ENCODE peak calls at places on chromosomes 4 and X, in nine cellular contexts. B is neuronal stem cell, X is colonic mucosa, Q is mammary epithelial cell, U is right cardiac atrium, D is left lung, O is neural progenitor cell, M is prostate gland, R is uterus. L is an unnamed sample. For H3K4me1, H3K9me3 and H3K27me3, the result is how much of the 10 kb centered on the place peaks cover.

GRCh38 chr4:61199869-61200194 is 294 bp upstream of the ADGRL3 start:
- DNase-seq in D (no peak), M (no peak), U (no peak), X (no peak), R (no peak), B (peak), Q (no peak), O (no peak), L (no peak)

GRCh38 chrX:15947648-15948317 is 93.2 kb upstream of the AP1S2 start:
- DNase-seq in R (peak), Q (peak), D (no peak), O (peak), B (peak), M (no peak), X (no peak), U (no peak), L (no peak)

GRCh38 chr4:174324725-174325124 is 41.0 kb downstream of the CEP44 start:
- DNase-seq in O (no peak), B (no peak), Q (peak), X (no peak), M (no peak), U (no peak), D (no peak), R (no peak), L (no peak)

GRCh38 chr4:173457893-173458292 is 59.0 kb upstream of the SCRG1 start:
- DNase-seq in D (no peak), U (no peak), M (no peak), B (no peak), R (no peak), X (no peak), O (peak), Q (no peak), L (no peak)

GRCh38 chr4:84529169-84529751 is 30.2 kb upstream of the NKX6-1 start:
- DNase-seq in D (no peak), X (no peak), R (no peak), M (no peak), U (no peak), Q (no peak), B (no peak), O (peak), L (no peak)

GRCh38 chr4:72489267-72489666 is 79.8 kb downstream of the ADAMTS3 start:
- DNase-seq in R (no peak), D (no peak), U (no peak), O (no peak), M (no peak), X (no peak), Q (peak), B (no peak), L (no peak)

GRCh38 chr4:19776929-19777328 is 474.8 kb upstream of the SLIT2 start:
- DNase-seq in U (no peak), B (no peak), Q (no peak), R (no peak), X (no peak), D (no peak), O (no peak), M (no peak), L (no peak)

GRCh38 chr4:107017681-107018321 is 18.3 kb downstream of the DKK2 start:
- DNase-seq in B (no peak), M (no peak), U (no peak), O (no peak), X (no peak), Q (no peak), D (no peak), R (no peak), L (no peak)

GRCh38 chr4:16082424-16083216 is 1.2 kb downstream of the PROM1 start:
- DNase-seq in M (no peak), X (peak), R (no peak), Q (peak), B (peak), O (peak), D (peak), U (no peak), L (peak)

GRCh38 chrX:102745513-102746133 is 25.1 kb downstream of the GPRASP3 start:
- DNase-seq in M (no peak), R (peak), X (no peak), Q (no peak), D (no peak), U (peak), B (peak), O (peak), L (no peak)

GRCh38 chr4:139986621-139987510 is 167.1 kb downstream of the MAML3 start:
- DNase-seq in M (no peak), B (no peak), Q (no peak), X (no peak), D (no peak), O (no peak), U (no peak), R (no peak), L (no peak)

GRCh38 chrX:153861733-153862300 is 24.2 kb downstream of the L1CAM start:
- DNase-seq in O (no peak), B (no peak), M (no peak), U (no peak), Q (no peak), X (no peak), D (no peak), R (no peak), L (no peak)

GRCh38 chr4:137608085-137608484 is 75.8 kb upstream of the PCDH18 start:
- DNase-seq in B (no peak), R (no peak), Q (no peak), U (no peak), X (no peak), M (no peak), D (no peak), O (no peak), L (no peak)

GRCh38 chr4:19327364-19327763 is 924.3 kb upstream of the SLIT2 start:
- DNase-seq in X (no peak), Q (no peak), O (no peak), D (no peak), M (no peak), R (no peak), U (no peak), B (no peak), L (no peak)

GRCh38 chrX:45846328-45846727 is 645.7 kb upstream of the DIPK2B start:
- DNase-seq in Q (no peak), M (no peak), X (no peak), U (no peak), B (no peak), O (no peak), R (no peak), D (no peak), L (no peak)

GRCh38 chrX:10230222-10230621 is 73.4 kb downstream of the CLCN4 start:
- DNase-seq in D (no peak), U (no peak), X (no peak), R (no peak), B (no peak), M (no peak), O (no peak), Q (no peak), L (no peak)

GRCh38 chr4:106201373-106201772 is 114.6 kb downstream of the TBCK start:
- DNase-seq in R (no peak), O (peak), X (no peak), Q (peak), B (no peak), M (no peak), U (no peak), D (no peak), L (no peak)

GRCh38 chr4:164439037-164439436 is 314.9 kb upstream of the SMIM31 start:
- DNase-seq in O (no peak), D (no peak), Q (no peak), U (no peak), B (no peak), M (no peak), X (no peak), R (no peak), L (no peak)

GRCh38 chr4:6383019-6383404 is 89.4 kb downstream of the PPP2R2C start:
- DNase-seq in M (no peak), X (no peak), O (no peak), U (no peak), D (no peak), B (no peak), R (no peak), Q (no peak), L (no peak)

GRCh38 chr4:168864831-168865541 is 145.1 kb downstream of the CBR4 start:
- DNase-seq in U (no peak), M (no peak), Q (peak), X (no peak), D (no peak), O (no peak), R (no peak), B (no peak), L (no peak)

GRCh38 chrX:46311581-46312120 is 233.6 kb downstream of the ZNF674 start:
- DNase-seq in Q (no peak), O (no peak), X (no peak), M (no peak), B (no peak), D (no peak), U (no peak), R (no peak), L (no peak)

GRCh38 chrX:153704021-153704526 is 16.3 kb downstream of the SLC6A8 start:
- DNase-seq in D (no peak), B (no peak), U (no peak), O (no peak), M (peak), X (no peak), Q (no peak), R (no peak), L (no peak)

GRCh38 chr4:151426513-151426912 is 17.5 kb downstream of the FHIP1A start:
- DNase-seq in M (peak), X (no peak), R (no peak), O (no peak), U (no peak), D (no peak), Q (no peak), B (no peak), L (no peak)

GRCh38 chr4:146969126-146969525 is 23.5 kb upstream of the TTC29 start:
- DNase-seq in X (no peak), M (no peak), U (no peak), D (no peak), B (no peak), Q (no peak), R (no peak), O (no peak), L (no peak)

GRCh38 chrX:12997898-12998687 is 23.2 kb downstream of the TMSB4X start:
- DNase-seq in Q (no peak), O (peak), M (no peak), U (no peak), R (no peak), D (no peak), B (peak), X (no peak), L (no peak)

GRCh38 chrX:7927259-7928167 is at the start of gene PNPLA4:
- DNase-seq in B (peak), U (peak), O (peak), X (peak), R (peak), Q (peak), D (peak), M (peak), L (peak)

GRCh38 chr4:43453058-43453457 is 560.5 kb downstream of the GRXCR1 start:
- DNase-seq in U (no peak), Q (no peak), X (no peak), D (no peak), R (no peak), B (no peak), O (no peak), M (no peak), L (no peak)

GRCh38 chr4:92307886-92308285 is 4.1 kb downstream of the GRID2 start:
- DNase-seq in D (no peak), R (no peak), M (no peak), O (peak), X (no peak), B (no peak), Q (no peak), U (no peak), L (no peak)

GRCh38 chr4:95038791-95039190 is 281.0 kb downstream of the BMPR1B start:
- DNase-seq in M (no peak), D (no peak), O (no peak), U (no peak), X (no peak), B (no peak), R (no peak), Q (no peak), L (no peak)

GRCh38 chr4:51855751-51856150 is 12.8 kb downstream of the DCUN1D4 start:
- DNase-seq in R (no peak), U (no peak), O (no peak), B (no peak), X (no peak), Q (no peak), D (no peak), M (no peak), L (no peak)

GRCh38 chr4:51851937-51852290 is 9.0 kb downstream of the DCUN1D4 start:
- DNase-seq in B (no peak), Q (no peak), M (no peak), R (no peak), D (no peak), X (no peak), O (peak), U (no peak), L (no peak)

GRCh38 chr4:51851090-51851936 is 8.4 kb downstream of the DCUN1D4 start:
- DNase-seq in X (no peak), U (no peak), Q (no peak), O (peak), D (no peak), R (no peak), B (no peak), M (no peak), L (no peak)

GRCh38 chr4:51855270-51855669 is 12.3 kb downstream of the DCUN1D4 start:
- DNase-seq in O (no peak), X (no peak), M (no peak), B (no peak), Q (no peak), U (no peak), D (no peak), R (no peak), L (no peak)

DNA sequence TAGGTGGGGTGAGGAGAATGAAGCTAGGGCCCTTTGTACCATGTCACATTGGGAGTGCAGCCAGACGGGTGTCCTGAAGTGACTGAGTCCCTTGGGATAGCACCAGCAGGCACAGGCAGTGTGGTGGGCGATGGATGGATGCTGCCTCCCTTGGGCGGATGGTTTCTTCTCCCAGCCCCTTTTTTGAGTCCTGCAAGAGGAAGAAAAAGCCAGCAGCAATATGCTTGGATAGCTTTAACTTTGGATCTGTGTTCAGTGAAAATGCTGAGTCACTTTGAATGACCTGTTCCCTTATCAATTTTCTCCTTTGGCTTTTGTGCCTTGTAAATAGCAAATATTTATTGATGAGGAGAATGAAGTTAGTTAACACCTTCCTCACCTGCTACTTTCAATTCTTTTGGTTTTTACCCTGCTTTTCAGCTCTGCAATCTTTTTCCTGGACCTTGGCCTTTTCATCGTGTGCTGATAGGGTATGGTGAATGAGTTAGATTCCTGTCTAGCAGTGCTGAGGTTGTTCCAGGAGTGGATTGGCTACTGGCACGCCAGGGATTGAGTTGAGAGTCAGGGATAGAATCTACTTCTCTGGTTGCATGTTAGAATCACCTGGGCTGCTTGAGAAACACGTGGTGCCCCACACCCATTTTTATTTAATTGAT is 10.2 kb downstream of the DCUN1D4 start:
- DNase-seq in X (peak), Q (no peak), M (no peak), O (no peak), B (no peak), U (no peak), R (no peak), D (no peak), L (peak)
- H3K4me1 ChIP-seq in X (under half), Q (under half), M (under half), O (half or more), B (under half), U (under half), R (under half), D (under half), L (under half)

GRCh38 chr4:14079601-14080000 is 452.1 kb upstream of the BOD1L1 start:
- DNase-seq in Q (no peak), B (no peak), M (no peak), O (no peak), X (no peak), D (no peak), R (no peak), U (no peak), L (no peak)
- H3K9me3 ChIP-seq in Q (under half), B (under half), M (under half), O (under half), X (under half), D (under half), R (under half), U (under half), L (under half)

GRCh38 chr4:122874194-122874593 is 47.6 kb downstream of the FGF2 start:
- DNase-seq in R (no peak), X (no peak), B (no peak), Q (peak), M (no peak), O (no peak), U (no peak), D (no peak), L (no peak)
- H3K27me3 ChIP-seq in R (under half), X (under half), B (under half), Q (under half), M (under half), O (under half), U (under half), D (under half), L (under half)

DNA sequence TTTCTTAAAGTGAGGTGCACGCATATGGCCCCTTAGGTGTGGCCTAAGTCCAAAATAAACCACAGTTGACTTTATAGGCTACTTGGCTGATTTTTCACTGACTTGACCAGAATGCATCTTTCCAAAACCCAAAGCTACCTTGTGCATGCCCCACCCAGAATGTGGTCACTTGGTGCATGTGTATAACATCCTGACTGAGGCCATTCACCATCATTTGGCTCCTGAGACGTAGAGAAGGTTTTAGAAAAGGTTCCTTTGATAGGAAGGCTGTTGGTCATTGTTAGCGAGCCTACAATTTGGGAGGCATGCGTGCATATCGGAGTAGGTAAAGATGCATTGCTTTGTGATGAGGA is 84.6 kb downstream of the PLAC1 start:
- DNase-seq in M (no peak), X (no peak), D (no peak), U (no peak), Q (no peak), B (no peak), O (no peak), R (no peak), L (no peak)
- H3K4me1 ChIP-seq in M (under half), X (under half), D (under half), U (under half), Q (under half), B (under half), O (under half), R (under half), L (under half)

DNA sequence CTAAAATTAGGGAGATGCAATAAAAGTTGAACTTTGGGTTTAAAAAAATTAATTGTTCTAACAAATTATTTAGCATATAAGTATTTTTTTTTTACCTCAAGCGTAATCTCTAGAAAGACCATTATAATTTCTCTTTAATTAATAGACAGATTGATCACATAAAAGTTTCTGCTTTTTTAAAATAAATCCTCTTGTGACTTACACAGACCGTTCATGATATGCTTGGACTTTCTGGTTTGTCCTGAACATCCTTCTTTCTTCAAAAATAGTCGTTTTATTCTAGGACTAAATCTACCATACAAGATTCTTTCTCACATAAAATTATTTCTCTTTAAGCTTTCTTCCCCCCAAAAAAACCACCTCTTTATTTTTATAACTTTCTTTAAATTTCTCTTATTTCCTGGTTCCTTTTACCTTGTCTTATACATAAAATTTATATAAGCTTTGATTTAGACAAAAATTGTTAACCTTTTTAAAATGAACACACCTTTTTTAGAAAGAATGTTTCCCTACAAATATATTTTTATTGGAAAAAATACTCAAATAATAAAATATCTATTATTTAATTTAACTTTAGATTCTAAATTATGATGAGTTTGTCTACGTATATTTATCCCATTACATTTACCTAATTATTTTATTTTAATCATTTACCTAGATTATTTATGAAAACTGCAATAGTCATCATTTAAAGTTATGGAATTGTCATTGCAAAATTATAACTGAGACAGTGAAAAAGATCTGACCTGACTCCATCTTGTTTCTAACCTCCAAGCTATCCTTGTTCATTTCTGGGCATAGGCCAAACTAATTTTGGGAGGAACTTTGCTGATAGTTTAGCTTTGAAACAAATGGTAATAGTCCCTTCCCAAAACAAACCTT is 37.6 kb downstream of the PGRMC2 start:
- DNase-seq in O (peak), Q (no peak), M (no peak), X (no peak), U (no peak), D (no peak), B (no peak), R (no peak), L (no peak)
- H3K9me3 ChIP-seq in O (under half), Q (under half), M (under half), X (under half), U (under half), D (under half), B (under half), R (under half), L (under half)

GRCh38 chr4:157075811-157076577 is at the start of gene GLRB:
- DNase-seq in R (peak), B (peak), X (no peak), M (no peak), O (peak), D (no peak), U (peak), Q (peak), L (no peak)

GRCh38 chr4:157075401-157075800 is 549 bp upstream of the GLRB start:
- DNase-seq in Q (peak), O (no peak), M (no peak), B (no peak), U (no peak), R (no peak), X (no peak), D (no peak), L (no peak)

GRCh38 chr4:157080605-157081004 is 4.7 kb downstream of the GLRB start:
- DNase-seq in D (no peak), B (no peak), X (no peak), U (no peak), M (no peak), O (no peak), R (no peak), Q (no peak), L (no peak)

GRCh38 chr4:157076578-157076947 is 613 bp downstream of the GLRB start:
- DNase-seq in U (no peak), B (no peak), O (peak), M (no peak), R (peak), Q (no peak), D (no peak), X (no peak), L (no peak)

DNA sequence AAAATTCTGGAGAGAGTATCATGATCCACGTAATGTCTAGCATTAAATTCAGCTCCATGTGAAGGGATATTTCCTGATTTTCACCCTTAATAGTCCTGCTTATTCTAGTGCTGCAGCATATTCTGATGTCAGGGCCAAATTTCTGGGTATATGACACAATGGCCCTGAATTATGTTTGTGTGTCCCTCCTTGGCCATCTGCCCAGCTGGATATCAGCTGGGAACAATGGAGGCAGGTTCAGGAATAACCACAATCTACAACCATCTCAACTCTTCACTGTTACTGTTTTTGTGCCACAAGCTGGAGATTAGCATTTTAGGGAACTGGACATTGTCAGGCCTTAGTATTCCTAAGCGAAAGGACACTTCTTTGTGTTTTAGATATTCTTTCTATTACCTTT is 3.5 kb downstream of the GLRB start:
- DNase-seq in M (no peak), B (no peak), U (no peak), X (no peak), R (no peak), Q (no peak), O (no peak), D (no peak), L (no peak)
- H3K27me3 ChIP-seq in M (under half), B (under half), U (under half), X (under half), R (under half), Q (under half), O (under half), D (under half), L (under half)

GRCh38 chr4:2792711-2793577 is at the start of gene SH3BP2:
- DNase-seq in B (peak), D (peak), Q (peak), R (peak), U (peak), X (peak), O (peak), M (no peak), L (peak)
- H3K4me1 ChIP-seq in B (under half), D (half or more), Q (under half), R (under half), U (under half), X (under half), O (under half), M (under half), L (under half)